ENCODE peak calls at places on chromosomes 12 and 14, in eight cellular contexts. E is activated gamma-delta T cell, C is NCI-H774, Z is Daoy, R is fibroblast of the aortic adventitia, U is D341Med, V is ovary, O is astrocyte of the spinal cord. I is an unnamed sample.

GRCh38 chr14:78595797-78596196 is 425.6 kb downstream of the NRXN3 start:
- DNase-seq in E (no peak), C (no peak), Z (no peak), R (no peak), U (peak; percentile 45), V (no peak), O (no peak), I (no peak)

GRCh38 chr12:114760151-114760877 is 76.3 kb upstream of the TBX3 start:
- DNase-seq in E (no peak), C (no peak), Z (no peak), R (no peak), U (no peak), V (no peak), O (no peak), I (peak; percentile 32)

GRCh38 chr14:52266179-52266578 is 1.3 kb upstream of the PTGDR start:
- DNase-seq in E (no peak), C (no peak), Z (peak; percentile 25), R (peak; percentile 99), U (no peak), V (no peak), O (peak; percentile 66), I (peak; percentile 47)

GRCh38 chr14:68135566-68135965 is 316.0 kb downstream of the RAD51B start:
- DNase-seq in E (no peak), C (no peak), Z (no peak), R (peak; percentile 78), U (no peak), V (no peak), O (peak; percentile 38), I (no peak)

GRCh38 chr12:44616385-44616784 is 259.7 kb downstream of the NELL2 start:
- DNase-seq in E (no peak), C (no peak), Z (peak; percentile 0), R (no peak), U (no peak), V (no peak), O (peak; percentile 1), I (no peak)

GRCh38 chr12:56128669-56129209 is 672 bp downstream of the ESYT1 start:
- DNase-seq in E (no peak), C (no peak), Z (peak; percentile 60), R (peak; percentile 31), U (peak; percentile 52), V (no peak), O (no peak), I (peak; percentile 53)

GRCh38 chr12:120100630-120101029 is 15.9 kb downstream of the RAB35 start:
- DNase-seq in E (no peak), C (no peak), Z (no peak), R (peak; percentile 76), U (no peak), V (peak; percentile 73), O (peak; percentile 50), I (no peak)

GRCh38 chr12:121774968-121775474 is 18.5 kb downstream of the RHOF start:
- DNase-seq in E (no peak), C (no peak), Z (no peak), R (no peak), U (no peak), V (no peak), O (no peak), I (no peak)

GRCh38 chr12:88448337-88448944 is 131.8 kb downstream of the KITLG start:
- DNase-seq in E (no peak), C (peak; percentile 21), Z (no peak), R (no peak), U (no peak), V (no peak), O (peak; percentile 23), I (no peak)

GRCh38 chr12:94570161-94570560 is 80.2 kb downstream of the TMCC3 start:
- DNase-seq in E (no peak), C (no peak), Z (peak; percentile 81), R (peak; percentile 56), U (no peak), V (no peak), O (peak; percentile 56), I (peak; percentile 59)

GRCh38 chr14:20478915-20479314 is 9.7 kb downstream of the PNP start:
- DNase-seq in E (no peak), C (no peak), Z (no peak), R (no peak), U (no peak), V (no peak), O (no peak), I (no peak)

GRCh38 chr14:60277605-60278190 is 28.7 kb downstream of the PPM1A start:
- DNase-seq in E (no peak), C (no peak), Z (no peak), R (no peak), U (no peak), V (no peak), O (no peak), I (no peak)

GRCh38 chr12:122880668-122881067 is 15.3 kb downstream of the VPS37B start:
- DNase-seq in E (no peak), C (no peak), Z (peak; percentile 75), R (peak; percentile 73), U (peak; percentile 79), V (no peak), O (peak; percentile 67), I (no peak)

I was measured in mammary epithelial cell.